ENCODE peak calls at places on chromosomes 11 and 22, in eight cellular contexts. V is SK-N-SH; Q is body of pancreas; W is upper lobe of right lung; Y is adrenal gland; X is HL-60; S is ovary; Z is CD4-positive, alpha-beta memory T cell. J is an unnamed sample.

GRCh38 chr22:19039796-19040580 is 82.2 kb downstream of the DGCR2 start:
- DNase-seq in X (no peak), V (no peak), Q (no peak), Z (no peak), S (no peak), W (peak; percentile 30), Y (no peak), J (no peak)

GRCh38 chr11:96338910-96339703 is 3.9 kb downstream of the MAML2 start:
- DNase-seq in X (peak; percentile 24), S (peak; percentile 33), V (no peak), Y (peak; percentile 54), Z (peak; percentile 44), Q (no peak), W (peak; percentile 67), J (no peak)

GRCh38 chr11:77658213-77659013 is 20.8 kb upstream of the CLNS1A start:
- DNase-seq in X (no peak), W (no peak), Q (no peak), V (no peak), Y (no peak), Z (no peak), S (no peak), J (no peak)

GRCh38 chr11:132941024-132941646 is 591.2 kb downstream of the OPCML start:
- DNase-seq in X (peak; percentile 3), W (no peak), S (no peak), Q (peak; percentile 9), V (peak; percentile 56), Z (no peak), Y (no peak), J (no peak)

GRCh38 chr22:23042179-23042578 is 28.1 kb upstream of the GNAZ start:
- DNase-seq in Q (no peak), S (no peak), W (no peak), V (no peak), Y (no peak), Z (no peak), X (no peak), J (no peak)

GRCh38 chr11:3345736-3346135 is 33.2 kb downstream of the ZNF195 start:
- DNase-seq in Q (no peak), Z (no peak), X (no peak), Y (no peak), S (no peak), W (no peak), V (no peak), J (no peak)

GRCh38 chr11:62030071-62030684 is 62.7 kb upstream of the FTH1 start:
- DNase-seq in Q (no peak), X (no peak), S (no peak), Y (no peak), V (no peak), Z (no peak), W (no peak), J (no peak)

GRCh38 chr11:127800989-127801688 is 786.2 kb downstream of the ETS1 start:
- DNase-seq in Y (no peak), V (no peak), Q (no peak), W (no peak), Z (no peak), S (no peak), X (no peak), J (no peak)

GRCh38 chr22:17199131-17199731 is 20.0 kb downstream of the ADA2 start:
- DNase-seq in Q (no peak), V (peak; percentile 77), X (no peak), Z (no peak), S (peak; percentile 27), Y (no peak), W (no peak), J (peak; percentile 64)

GRCh38 chr22:19565921-19566598 is 41.9 kb upstream of the CLDN5 start:
- DNase-seq in V (no peak), Y (no peak), S (no peak), Z (no peak), X (no peak), W (no peak), Q (no peak), J (no peak)

GRCh38 chr11:71937826-71938225 is 9.0 kb downstream of the RNF121 start:
- DNase-seq in Z (no peak), Q (no peak), X (no peak), W (no peak), V (no peak), S (no peak), Y (no peak), J (no peak)

GRCh38 chr22:50301581-50301991 is 5.9 kb downstream of the PLXNB2 start:
- DNase-seq in S (no peak), Z (no peak), Q (no peak), V (peak; percentile 91), W (no peak), X (no peak), Y (no peak), J (no peak)

GRCh38 chr11:23272095-23272494 is 411.8 kb upstream of the CCDC179 start:
- DNase-seq in W (no peak), Y (no peak), Q (no peak), X (no peak), S (no peak), V (no peak), Z (no peak), J (no peak)

GRCh38 chr11:70580036-70580805 is 181.9 kb downstream of the CTTN start:
- DNase-seq in Z (no peak), X (no peak), Q (no peak), W (peak; percentile 54), S (no peak), V (peak; percentile 7), Y (no peak), J (no peak)

GRCh38 chr22:20805972-20806471 is 32.1 kb downstream of the SERPIND1 start:
- DNase-seq in Q (no peak), W (no peak), X (no peak), V (no peak), Z (no peak), S (no peak), Y (no peak), J (no peak)

DNA sequence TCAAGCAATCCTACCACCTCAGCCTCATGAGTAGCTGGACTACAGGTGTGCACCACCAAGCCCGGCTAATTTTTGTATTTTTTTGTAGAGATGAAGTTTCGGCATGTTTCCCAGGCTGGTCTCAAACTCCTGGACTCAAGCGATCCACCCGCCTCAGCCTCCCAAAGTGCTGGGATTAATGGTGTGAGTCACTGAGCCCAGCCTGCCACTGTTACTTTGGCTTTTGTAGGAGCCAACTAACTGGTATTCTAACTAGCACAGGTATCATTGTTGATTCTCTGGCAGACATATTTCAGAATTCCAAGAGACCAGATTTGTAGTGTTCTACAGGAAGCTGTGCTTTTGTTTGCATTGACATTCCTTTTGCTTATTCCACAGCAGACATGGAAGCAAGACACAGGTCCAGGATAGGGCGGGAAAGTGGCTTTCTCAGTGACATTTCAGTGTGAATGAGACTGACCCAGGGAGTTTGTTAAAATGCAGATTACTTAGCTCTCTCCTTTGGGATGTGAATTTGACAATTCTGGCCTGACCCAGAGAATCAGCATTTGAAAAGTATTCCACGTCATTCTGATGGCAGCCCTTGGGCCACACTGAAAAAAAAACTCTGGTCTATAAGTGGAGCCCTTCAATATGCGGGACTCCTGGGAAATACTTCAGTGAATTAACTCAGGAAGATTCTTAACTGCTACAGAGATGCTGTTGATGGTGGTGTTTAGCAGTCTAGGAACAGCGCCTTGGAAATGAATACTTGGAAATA is 52.2 kb upstream of the PAX6 start:
- DNase-seq in Y (no peak), W (no peak), V (no peak), Z (no peak), S (no peak), X (no peak), Q (no peak), J (no peak)
- H3K27me3 ChIP-seq in Y (no peaks in the 10 kb centered on the region), W (peaks cover 7% of the 10 kb centered on the region), V (peaks cover 16% of the 10 kb centered on the region), Z (no peaks in the 10 kb centered on the region), S (no peaks in the 10 kb centered on the region), X (no peaks in the 10 kb centered on the region), Q (no peaks in the 10 kb centered on the region), J (peaks cover 6% of the 10 kb centered on the region)

DNA sequence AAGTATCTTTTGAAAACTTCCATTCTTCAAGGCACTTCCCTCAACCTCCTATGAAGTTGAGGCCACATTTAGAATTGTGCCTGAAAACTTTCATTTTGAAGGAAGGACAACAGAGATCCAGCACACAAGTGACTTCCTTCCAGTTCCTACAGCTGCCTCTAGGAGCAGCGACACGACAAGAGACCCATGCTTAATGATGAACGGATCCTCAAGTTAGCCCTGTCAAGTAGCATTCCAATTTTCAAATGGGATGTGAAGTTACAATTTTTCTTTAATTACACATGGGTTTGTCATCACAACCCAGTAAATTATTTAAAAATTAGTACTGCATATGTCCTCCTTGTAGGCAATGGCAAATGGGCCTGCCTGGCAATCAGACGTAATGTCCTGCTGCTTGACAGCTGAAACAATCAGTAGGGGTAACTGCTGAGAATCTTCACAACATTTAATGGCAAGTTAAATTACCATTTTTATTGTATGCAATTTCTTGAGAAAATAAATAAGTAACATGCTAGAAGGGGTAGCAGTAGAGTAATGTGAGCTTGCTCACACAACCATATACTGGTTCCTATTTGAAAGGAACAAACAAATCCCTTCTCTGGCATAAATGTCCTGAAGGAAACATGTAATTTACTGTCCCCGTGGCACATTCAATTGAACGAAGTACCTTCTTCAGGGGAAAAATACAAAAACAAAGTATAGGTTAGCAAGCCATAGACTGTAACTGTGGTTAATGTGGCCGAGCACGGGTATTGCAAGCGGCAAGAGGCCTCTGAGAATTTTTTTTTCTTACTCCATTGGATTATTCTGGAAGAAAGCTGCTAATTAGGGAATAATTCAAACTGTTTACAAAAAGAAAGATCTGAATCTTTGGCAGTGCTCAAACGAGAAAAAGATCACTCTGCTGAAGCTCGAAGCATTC is 288.3 kb downstream of the CADM1 start:
- DNase-seq in Y (no peak), V (no peak), Z (no peak), W (no peak), Q (no peak), X (no peak), S (no peak), J (no peak)
- H3K27me3 ChIP-seq in Y (no peaks in the 10 kb centered on the region), V (no peaks in the 10 kb centered on the region), Z (no peaks in the 10 kb centered on the region), W (no peaks in the 10 kb centered on the region), Q (no peaks in the 10 kb centered on the region), X (no peaks in the 10 kb centered on the region), S (no peaks in the 10 kb centered on the region), J (no peaks in the 10 kb centered on the region)

DNA sequence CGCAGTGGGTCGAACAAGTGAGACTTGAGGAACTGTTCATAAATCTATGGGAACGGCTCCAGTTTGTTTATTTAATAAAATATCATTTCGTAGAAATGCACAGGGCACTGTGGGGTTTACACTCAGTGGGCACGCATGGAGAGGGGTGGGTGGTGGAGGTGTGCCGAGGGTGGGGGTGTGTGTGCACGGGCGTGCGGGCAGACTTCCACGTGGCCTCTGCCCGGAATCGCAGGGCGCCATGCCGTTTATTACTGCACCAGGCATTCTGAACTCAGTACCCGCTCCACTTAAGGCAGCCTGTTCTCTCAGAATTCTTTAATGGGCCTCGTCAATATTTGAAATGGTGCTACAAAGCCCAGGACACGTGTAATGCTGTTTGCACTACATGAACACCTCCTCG is 257.4 kb downstream of the MIAT start:
- DNase-seq in S (no peak), Q (no peak), W (no peak), Y (no peak), V (no peak), X (no peak), Z (no peak), J (no peak)
- H3K27me3 ChIP-seq in S (no peaks in the 10 kb centered on the region), Q (no peaks in the 10 kb centered on the region), W (peaks cover 9% of the 10 kb centered on the region), Y (peaks cover 12% of the 10 kb centered on the region), V (peaks cover 4% of the 10 kb centered on the region), X (peaks cover 5% of the 10 kb centered on the region), Z (no peaks in the 10 kb centered on the region), J (no peaks in the 10 kb centered on the region)

DNA sequence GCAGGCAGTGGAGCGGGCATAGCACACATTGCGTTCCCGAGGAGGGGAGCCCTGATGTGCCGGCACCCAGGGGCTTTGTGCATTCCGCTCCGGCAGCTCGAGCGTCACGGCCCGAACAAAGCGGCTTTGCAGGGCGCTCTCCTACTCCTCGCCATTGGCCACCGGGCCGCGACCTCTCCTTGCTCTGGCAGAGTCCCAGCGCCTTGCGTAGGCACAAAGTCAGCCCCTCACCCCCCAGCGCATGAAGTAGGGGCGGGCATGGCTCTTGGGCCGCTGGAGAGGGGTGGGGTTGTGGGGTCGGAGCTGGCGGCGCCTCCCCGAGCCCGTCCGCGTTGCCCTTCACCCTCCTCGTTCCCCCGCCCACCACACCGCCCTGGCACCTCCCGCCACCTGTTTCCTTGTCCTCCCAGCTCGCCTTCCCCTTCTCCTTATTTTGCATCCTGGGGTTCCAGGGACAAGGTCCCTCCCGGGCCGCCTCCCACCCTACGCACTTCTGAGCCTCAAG is 781 bp upstream of the PPARA start:
- DNase-seq in Z (peak; percentile 37), X (peak; percentile 49), Y (peak; percentile 56), S (peak; percentile 56), Q (peak; percentile 81), V (no peak), W (peak; percentile 87), J (peak; percentile 80)
- H3K27me3 ChIP-seq in Z (no peaks in the 10 kb centered on the region), X (peaks cover 8% of the 10 kb centered on the region), Y (no peaks in the 10 kb centered on the region), S (no peaks in the 10 kb centered on the region), Q (no peaks in the 10 kb centered on the region), V (peaks cover 9% of the 10 kb centered on the region), W (no peaks in the 10 kb centered on the region), J (no peaks in the 10 kb centered on the region)

J was measured in heart left ventricle.